ENCODE peak calls at places on chromosomes 3 and 15, in seven cellular contexts. One of them, this sample, is unnamed.

GRCh38 chr3:29605845-29606244 is 325.0 kb downstream of the RBMS3 start:
- DNase-seq in NAMALWA: no peak
- DNase-seq in NCI-H1417: no peak
- DNase-seq in kidney: no peak
- DNase-seq in iPS DF 19.7: no peak
- DNase-seq in GM23248: peak; percentile 75
- DNase-seq in T-helper 9 cell: no peak
- DNase-seq in this sample: no peak

GRCh38 chr3:45593708-45594601 is 596 bp upstream of the LIMD1 start:
- DNase-seq in GM23248: peak; percentile 90
- DNase-seq in NAMALWA: peak; percentile 60
- DNase-seq in iPS DF 19.7: no peak
- DNase-seq in NCI-H1417: peak; percentile 61
- DNase-seq in kidney: peak; percentile 91
- DNase-seq in T-helper 9 cell: peak; percentile 50
- DNase-seq in this sample: peak; percentile 60

GRCh38 chr3:144187531-144188230 is 216.1 kb downstream of the DIPK2A start:
- DNase-seq in T-helper 9 cell: no peak
- DNase-seq in iPS DF 19.7: no peak
- DNase-seq in NAMALWA: no peak
- DNase-seq in NCI-H1417: no peak
- DNase-seq in GM23248: peak; percentile 34
- DNase-seq in kidney: no peak
- DNase-seq in this sample: no peak

GRCh38 chr3:71005797-71006321 is 577.7 kb downstream of the FOXP1 start:
- DNase-seq in NAMALWA: no peak
- DNase-seq in T-helper 9 cell: no peak
- DNase-seq in GM23248: no peak
- DNase-seq in iPS DF 19.7: no peak
- DNase-seq in kidney: no peak
- DNase-seq in NCI-H1417: no peak
- DNase-seq in this sample: no peak

GRCh38 chr15:44038801-44039200 is 156.3 kb downstream of the FRMD5 start:
- DNase-seq in kidney: no peak
- DNase-seq in T-helper 9 cell: no peak
- DNase-seq in NCI-H1417: peak; percentile 1
- DNase-seq in NAMALWA: no peak
- DNase-seq in iPS DF 19.7: peak; percentile 45
- DNase-seq in GM23248: no peak
- DNase-seq in this sample: no peak

GRCh38 chr3:45981321-45982038 is 14.1 kb downstream of the FYCO1 start:
- DNase-seq in T-helper 9 cell: no peak
- DNase-seq in NAMALWA: no peak
- DNase-seq in GM23248: peak; percentile 46
- DNase-seq in kidney: no peak
- DNase-seq in NCI-H1417: no peak
- DNase-seq in iPS DF 19.7: no peak
- DNase-seq in this sample: no peak

GRCh38 chr15:67144609-67145306 is 79.4 kb downstream of the SMAD3 start:
- DNase-seq in T-helper 9 cell: no peak
- DNase-seq in kidney: no peak
- DNase-seq in NCI-H1417: no peak
- DNase-seq in iPS DF 19.7: no peak
- DNase-seq in GM23248: peak; percentile 94
- DNase-seq in NAMALWA: no peak
- DNase-seq in this sample: no peak

GRCh38 chr15:88700716-88701115 is 61.9 kb downstream of the ISG20 start:
- DNase-seq in T-helper 9 cell: no peak
- DNase-seq in GM23248: no peak
- DNase-seq in NAMALWA: no peak
- DNase-seq in iPS DF 19.7: no peak
- DNase-seq in NCI-H1417: no peak
- DNase-seq in kidney: no peak
- DNase-seq in this sample: no peak

GRCh38 chr3:151560750-151561149 is 99.9 kb upstream of the IGSF10 start:
- DNase-seq in iPS DF 19.7: no peak
- DNase-seq in NCI-H1417: no peak
- DNase-seq in NAMALWA: no peak
- DNase-seq in kidney: no peak
- DNase-seq in T-helper 9 cell: no peak
- DNase-seq in GM23248: peak; percentile 12
- DNase-seq in this sample: no peak

GRCh38 chr3:11445883-11446282 is 173.7 kb downstream of the ATG7 start:
- DNase-seq in NAMALWA: no peak
- DNase-seq in NCI-H1417: no peak
- DNase-seq in T-helper 9 cell: no peak
- DNase-seq in kidney: no peak
- DNase-seq in GM23248: peak; percentile 19
- DNase-seq in iPS DF 19.7: no peak
- DNase-seq in this sample: no peak

GRCh38 chr3:173958805-173959204 is 561.3 kb downstream of the NLGN1 start:
- DNase-seq in GM23248: no peak
- DNase-seq in NAMALWA: no peak
- DNase-seq in iPS DF 19.7: no peak
- DNase-seq in NCI-H1417: no peak
- DNase-seq in kidney: peak; percentile 55
- DNase-seq in T-helper 9 cell: no peak
- DNase-seq in this sample: no peak

GRCh38 chr3:17041009-17041408 is 156.3 kb downstream of the PLCL2 start:
- DNase-seq in NCI-H1417: no peak
- DNase-seq in GM23248: peak; percentile 4
- DNase-seq in kidney: no peak
- DNase-seq in iPS DF 19.7: no peak
- DNase-seq in NAMALWA: no peak
- DNase-seq in T-helper 9 cell: no peak
- DNase-seq in this sample: no peak

GRCh38 chr3:107911337-107912000 is 179.4 kb downstream of the CD47 start:
- DNase-seq in T-helper 9 cell: no peak
- DNase-seq in GM23248: no peak
- DNase-seq in kidney: no peak
- DNase-seq in iPS DF 19.7: no peak
- DNase-seq in NCI-H1417: peak; percentile 28
- DNase-seq in NAMALWA: no peak
- DNase-seq in this sample: no peak

GRCh38 chr15:91887321-91887720 is 33.8 kb downstream of the SLCO3A1 start:
- DNase-seq in NCI-H1417: peak; percentile 39
- DNase-seq in kidney: no peak
- DNase-seq in GM23248: no peak
- DNase-seq in T-helper 9 cell: no peak
- DNase-seq in NAMALWA: no peak
- DNase-seq in iPS DF 19.7: no peak
- DNase-seq in this sample: no peak

GRCh38 chr15:31439328-31439727 is 112.7 kb downstream of the KLF13 start:
- DNase-seq in T-helper 9 cell: no peak
- DNase-seq in kidney: no peak
- DNase-seq in NAMALWA: peak; percentile 60
- DNase-seq in iPS DF 19.7: no peak
- DNase-seq in NCI-H1417: peak; percentile 32
- DNase-seq in GM23248: no peak
- DNase-seq in this sample: no peak

GRCh38 chr3:188772886-188773285 is 398.9 kb upstream of the TPRG1 start:
- DNase-seq in kidney: no peak
- DNase-seq in NCI-H1417: no peak
- DNase-seq in T-helper 9 cell: no peak
- DNase-seq in iPS DF 19.7: no peak
- DNase-seq in GM23248: peak; percentile 65
- DNase-seq in NAMALWA: no peak
- DNase-seq in this sample: no peak

GRCh38 chr3:168024537-168024941 is 71.2 kb downstream of the GOLIM4 start:
- DNase-seq in kidney: no peak
- DNase-seq in T-helper 9 cell: no peak
- DNase-seq in NAMALWA: no peak
- DNase-seq in iPS DF 19.7: no peak
- DNase-seq in GM23248: peak; percentile 91
- DNase-seq in NCI-H1417: peak; percentile 66
- DNase-seq in this sample: no peak

GRCh38 chr15:59410448-59410896 is 27.5 kb upstream of the FAM81A start:
- DNase-seq in iPS DF 19.7: no peak
- DNase-seq in NCI-H1417: no peak
- DNase-seq in NAMALWA: peak; percentile 36
- DNase-seq in kidney: no peak
- DNase-seq in GM23248: peak; percentile 24
- DNase-seq in T-helper 9 cell: no peak
- DNase-seq in this sample: no peak

GRCh38 chr15:48352474-48353072 is 21.3 kb downstream of the DUT start:
- DNase-seq in NCI-H1417: peak; percentile 84
- DNase-seq in GM23248: peak; percentile 76
- DNase-seq in iPS DF 19.7: peak; percentile 35
- DNase-seq in NAMALWA: peak; percentile 87
- DNase-seq in T-helper 9 cell: peak; percentile 12
- DNase-seq in kidney: no peak
- DNase-seq in this sample: peak; percentile 8

GRCh38 chr15:98067339-98067738 is 106.8 kb downstream of the ARRDC4 start:
- DNase-seq in NCI-H1417: no peak
- DNase-seq in T-helper 9 cell: no peak
- DNase-seq in NAMALWA: no peak
- DNase-seq in kidney: no peak
- DNase-seq in GM23248: peak; percentile 24
- DNase-seq in iPS DF 19.7: no peak
- DNase-seq in this sample: no peak

This sample was measured in CD8-positive, alpha-beta T cell.